ENCODE peak calls at places on chromosome 13, in nine cellular contexts. D is stimulated activated CD4-positive, alpha-beta T cell treated with anti-CD3 and anti-CD28 coated beads, Interleukin-4, amount 100 ng/mL, for 24 hours; H is NCI-H1048; L is HFFc6; N is NCI-H2029; G is stimulated activated CD8-positive, alpha-beta memory T cell treated with anti-CD3 and anti-CD28 coated beads, Interleukin-2, amount 100 ng/mL, for 1 hour; E is GM13977; T is activated CD8-positive, alpha-beta T cell treated with anti-CD3 and anti-CD28 coated beads for 36 hours; F is cardiac muscle cell. W is an unnamed sample.
A peak's percentile ranks its signal among the peaks of the same experiment; 100 is the strongest.

GRCh38 chr13:112984954-112985802 is 16.2 kb downstream of the MCF2L start:
- DNase-seq in H (no peak), G (no peak), T (no peak), N (no peak), L (no peak), D (no peak), F (no peak), E (no peak), W (no peak)

GRCh38 chr13:72737033-72737432 is 9.3 kb downstream of the BORA start:
- DNase-seq in D (no peak), H (no peak), T (no peak), L (no peak), G (no peak), F (no peak), N (no peak), E (no peak), W (no peak)

GRCh38 chr13:24683833-24684599 is 3.8 kb downstream of the ATP12A start:
- DNase-seq in H (no peak), T (peak; percentile 80), L (no peak), F (peak; percentile 64), D (peak; percentile 62), E (peak; percentile 82), N (peak; percentile 6), G (peak; percentile 23), W (peak; percentile 76)

GRCh38 chr13:21584973-21585592 is 18.9 kb downstream of the MICU2 start:
- DNase-seq in G (no peak), N (no peak), H (no peak), E (no peak), F (no peak), D (no peak), L (no peak), T (no peak), W (no peak)

GRCh38 chr13:112893570-112894422 is 75.2 kb upstream of the MCF2L start:
- DNase-seq in G (no peak), H (no peak), N (peak; percentile 8), E (peak; percentile 89), L (no peak), D (no peak), F (peak; percentile 11), T (peak; percentile 17), W (peak; percentile 46)

GRCh38 chr13:33657274-33657673 is 160.7 kb upstream of the RFC3 start:
- DNase-seq in T (no peak), G (no peak), D (no peak), N (no peak), L (no peak), F (no peak), H (no peak), E (no peak), W (no peak)

GRCh38 chr13:103883152-103883551 is 816.9 kb upstream of the SLC10A2 start:
- DNase-seq in N (no peak), F (peak; percentile 95), L (peak; percentile 49), D (no peak), E (no peak), G (no peak), T (no peak), H (peak; percentile 91), W (peak; percentile 71)

GRCh38 chr13:112588490-112589297 is 741 bp upstream of the TUBGCP3 start:
- DNase-seq in T (peak; percentile 31), E (no peak), F (no peak), N (peak; percentile 4), G (no peak), L (no peak), D (no peak), H (no peak), W (no peak)

GRCh38 chr13:111895896-111896821 is 170.8 kb upstream of the SOX1 start:
- DNase-seq in G (no peak), H (no peak), F (no peak), L (no peak), E (no peak), N (no peak), D (no peak), T (no peak), W (no peak)